ENCODE peak calls at places on chromosomes 1 and 21, in nine cellular contexts. P is cardiac muscle cell, X is WERI-Rb-1, S is colonic mucosa, O is PC-9, Y is fibroblast of the aortic adventitia, A is GM23338, Z is cardiac fibroblast, W is HFF-Myc. U is an unnamed sample.

GRCh38 chr1:170881268-170882265 is 53.8 kb upstream of the MROH9 start:
- DNase-seq in Z (peak), Y (peak), O (no peak), P (peak), W (peak), X (no peak), A (peak), S (peak), U (no peak)

GRCh38 chr1:115320368-115320767 is 17.7 kb downstream of the NGF start:
- DNase-seq in P (no peak), Y (no peak), S (no peak), Z (no peak), X (no peak), W (no peak), A (no peak), O (peak), U (no peak)

GRCh38 chr1:204545881-204546280 is 29.7 kb downstream of the MDM4 start:
- DNase-seq in Y (no peak), S (no peak), P (no peak), X (no peak), A (no peak), W (no peak), O (no peak), Z (no peak), U (no peak)

GRCh38 chr1:59947047-59947938 is 20.7 kb upstream of the CYP2J2 start:
- DNase-seq in S (peak), O (peak), X (peak), P (peak), Z (peak), A (peak), W (peak), Y (peak), U (no peak)

GRCh38 chr21:36203603-36203889 is 46.9 kb downstream of the DOP1B start:
- DNase-seq in S (no peak), O (peak), Y (peak), X (no peak), A (no peak), W (peak), Z (peak), P (no peak), U (peak)

GRCh38 chr1:207745285-207745684 is 6.6 kb upstream of the CD46 start:
- DNase-seq in P (no peak), S (no peak), A (no peak), W (no peak), X (no peak), Y (peak), O (peak), Z (peak), U (no peak)

GRCh38 chr1:14576155-14576554 is 22.3 kb upstream of the KAZN start:
- DNase-seq in Z (no peak), P (no peak), S (no peak), X (no peak), A (no peak), Y (no peak), O (no peak), W (no peak), U (no peak)

GRCh38 chr1:155125946-155126493 is 1.7 kb upstream of the EFNA1 start:
- DNase-seq in P (no peak), S (peak), A (peak), W (no peak), X (no peak), Y (peak), Z (peak), O (no peak), U (no peak)

GRCh38 chr1:158037008-158037875 is 43.8 kb downstream of the KIRREL1 start:
- DNase-seq in S (no peak), Z (no peak), Y (no peak), O (no peak), A (no peak), W (no peak), X (no peak), P (no peak), U (no peak)

GRCh38 chr1:67832737-67833594 is at the start of gene GNG12:
- DNase-seq in X (peak), P (peak), S (peak), W (no peak), Y (peak), A (peak), O (peak), Z (peak), U (peak)

GRCh38 chr1:179366093-179366800 is 476 bp downstream of the AXDND1 start:
- DNase-seq in Z (peak), O (no peak), P (peak), W (no peak), X (no peak), A (peak), Y (no peak), S (no peak), U (no peak)

GRCh38 chr1:196723325-196724185 is 51.1 kb upstream of the CFHR3 start:
- DNase-seq in A (peak), P (peak), O (no peak), Y (peak), Z (peak), W (no peak), S (no peak), X (peak), U (peak)
- TF ChIP-seq CTCF in A (peak), P (peak), O (peak), Y (peak), Z (peak), W (peak), S (peak), X (peak), U (peak)

DNA sequence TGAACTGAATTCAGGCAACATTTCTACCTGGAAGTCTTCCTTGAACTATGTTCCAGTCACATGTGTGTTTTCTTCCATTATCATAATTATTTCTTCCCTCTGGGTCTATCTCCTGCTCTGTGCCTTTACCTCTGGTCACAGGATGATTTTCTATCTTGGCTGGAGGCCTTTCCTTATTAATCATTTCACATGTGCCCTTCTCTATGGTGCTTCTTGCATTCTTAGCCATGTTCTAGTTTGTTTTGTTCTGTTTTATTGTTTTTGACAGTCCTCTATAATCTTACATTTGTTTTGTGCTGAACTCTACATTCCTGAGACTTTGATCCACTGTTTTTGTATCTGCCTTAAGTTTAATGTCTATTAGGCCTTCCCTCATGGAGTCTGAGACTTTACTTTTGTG is 51.0 kb downstream of the SGIP1 start:
- DNase-seq in X (no peak), W (no peak), Y (no peak), Z (no peak), O (no peak), A (no peak), S (no peak), P (no peak), U (no peak)
- H3K4me3 ChIP-seq in X (no peak), W (no peak), Y (no peak), Z (no peak), O (no peak), A (no peak), S (no peak), P (no peak), U (no peak)

DNA sequence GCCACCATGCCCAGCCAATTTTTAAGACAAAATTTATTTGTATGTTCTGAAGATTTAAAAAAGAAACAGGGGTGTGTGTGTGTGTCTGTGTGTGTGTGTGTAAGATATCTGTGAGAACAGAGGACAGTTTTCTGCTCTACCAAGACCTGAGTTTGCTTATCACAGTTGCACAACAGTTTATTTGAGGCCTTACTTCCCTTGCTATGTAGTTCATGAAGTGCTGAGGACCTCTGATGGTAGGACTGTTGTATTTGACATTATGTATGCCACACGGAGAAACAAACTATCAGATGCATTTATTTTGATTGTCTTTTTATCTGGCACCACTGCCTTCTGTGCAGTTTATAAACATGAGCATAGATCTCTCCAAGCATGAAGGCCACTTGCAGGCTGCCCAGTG is 355.2 kb downstream of the PBX1 start:
- DNase-seq in Y (peak), S (no peak), Z (peak), O (peak), W (peak), A (no peak), X (no peak), P (peak), U (no peak)
- TF ChIP-seq CTCF in Y (peak), S (no peak), Z (no peak), O (peak), W (peak), A (peak), X (no peak), P (peak), U (no peak)

GRCh38 chr21:29022141-29022540 is 2.3 kb upstream of the USP16 start:
- DNase-seq in X (no peak), W (no peak), A (no peak), S (no peak), Z (no peak), P (no peak), O (no peak), Y (no peak), U (no peak)

GRCh38 chr21:29018540-29018939 is 609 bp downstream of the RWDD2B start:
- DNase-seq in Y (peak), X (no peak), S (no peak), P (no peak), O (no peak), Z (peak), W (no peak), A (no peak), U (no peak)

DNA sequence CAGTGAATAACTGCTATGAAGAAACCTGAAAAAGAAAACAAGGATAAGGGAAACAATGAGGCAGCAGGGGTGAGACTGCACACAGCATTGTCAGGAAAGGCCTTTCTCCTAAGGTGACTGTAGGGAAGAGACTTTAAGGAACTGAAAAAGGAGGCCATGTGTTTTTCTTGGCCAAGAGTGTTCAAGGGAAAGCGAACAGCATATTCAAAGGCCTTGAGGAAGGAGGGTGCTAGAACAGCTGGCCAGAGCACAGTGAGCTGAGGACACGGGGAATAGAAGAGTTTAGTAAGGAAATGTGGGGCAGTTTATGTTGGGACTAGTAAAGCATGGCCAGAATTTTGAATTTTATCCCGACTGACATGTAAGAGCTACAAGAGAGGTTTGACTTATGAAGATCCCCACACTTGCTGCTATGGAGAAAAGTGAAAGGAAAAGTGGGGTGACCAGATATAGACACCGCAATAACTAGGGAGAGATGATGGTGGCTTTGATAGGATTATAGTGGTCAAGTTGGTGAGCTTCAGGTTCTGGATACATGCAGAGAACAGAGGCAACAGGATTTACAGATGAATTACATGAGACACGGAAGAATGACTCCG is 1.4 kb downstream of the RWDD2B start:
- DNase-seq in P (no peak), S (no peak), O (no peak), Y (no peak), A (no peak), Z (peak), X (no peak), W (no peak), U (no peak)
- H3K4me3 ChIP-seq in P (no peak), S (no peak), O (peak), Y (peak), A (peak), Z (peak), X (no peak), W (peak), U (peak)